ENCODE peak calls at places on chromosomes 3 and 15, in four cellular contexts. One of them, this sample, is unnamed.

GRCh38 chr3:47260605-47261004 is 22.0 kb downstream of the KIF9 start:
- DNase-seq in IMR-90: no peak
- DNase-seq in adrenal gland: no peak
- DNase-seq in HepG2: no peak
- DNase-seq in this sample: no peak

GRCh38 chr3:45027406-45027805 is 1.3 kb downstream of the CLEC3B start:
- DNase-seq in IMR-90: no peak
- DNase-seq in adrenal gland: no peak
- DNase-seq in HepG2: no peak
- DNase-seq in this sample: no peak

GRCh38 chr15:31485431-31485830 is 158.8 kb downstream of the KLF13 start:
- DNase-seq in IMR-90: no peak
- DNase-seq in adrenal gland: no peak
- DNase-seq in HepG2: no peak
- DNase-seq in this sample: peak; percentile 30

GRCh38 chr3:43865376-43865775 is 174.6 kb downstream of the ABHD5 start:
- DNase-seq in IMR-90: no peak
- DNase-seq in adrenal gland: no peak
- DNase-seq in HepG2: no peak
- DNase-seq in this sample: no peak

GRCh38 chr3:173556546-173556945 is 159.0 kb downstream of the NLGN1 start:
- DNase-seq in IMR-90: no peak
- DNase-seq in adrenal gland: no peak
- DNase-seq in HepG2: no peak
- DNase-seq in this sample: no peak

GRCh38 chr3:129943020-129943419 is 31.5 kb upstream of the TRH start:
- DNase-seq in IMR-90: no peak
- DNase-seq in adrenal gland: no peak
- DNase-seq in HepG2: no peak
- DNase-seq in this sample: no peak

GRCh38 chr3:41836360-41837134 is 125.4 kb downstream of the ULK4 start:
- DNase-seq in IMR-90: peak; percentile 26
- DNase-seq in adrenal gland: no peak
- DNase-seq in HepG2: no peak
- DNase-seq in this sample: no peak

GRCh38 chr3:120153294-120153693 is 59.0 kb upstream of the GSK3B start:
- DNase-seq in IMR-90: peak; percentile 86
- DNase-seq in adrenal gland: no peak
- DNase-seq in HepG2: no peak
- DNase-seq in this sample: peak; percentile 59

GRCh38 chr15:66964111-66964738 is 101.2 kb upstream of the SMAD3 start:
- DNase-seq in IMR-90: no peak
- DNase-seq in adrenal gland: no peak
- DNase-seq in HepG2: no peak
- DNase-seq in this sample: no peak

GRCh38 chr3:90015688-90016356 is 908.4 kb downstream of the EPHA3 start:
- DNase-seq in IMR-90: peak; percentile 36
- DNase-seq in adrenal gland: no peak
- DNase-seq in HepG2: no peak
- DNase-seq in this sample: peak; percentile 50

GRCh38 chr15:78049691-78050440 is 27.6 kb downstream of the TBC1D2B start:
- DNase-seq in IMR-90: peak; percentile 91
- DNase-seq in adrenal gland: no peak
- DNase-seq in HepG2: no peak
- DNase-seq in this sample: peak; percentile 43

GRCh38 chr3:123385072-123385471 is 63.8 kb downstream of the ADCY5 start:
- DNase-seq in IMR-90: peak; percentile 37
- DNase-seq in adrenal gland: no peak
- DNase-seq in HepG2: no peak
- DNase-seq in this sample: peak; percentile 94

GRCh38 chr15:63920504-63921178 is 86.9 kb upstream of the HERC1 start:
- DNase-seq in IMR-90: no peak
- DNase-seq in adrenal gland: no peak
- DNase-seq in HepG2: no peak
- DNase-seq in this sample: no peak

GRCh38 chr3:18443670-18444596 is 18.8 kb upstream of the SATB1 start:
- DNase-seq in IMR-90: no peak
- DNase-seq in adrenal gland: no peak
- DNase-seq in HepG2: no peak
- DNase-seq in this sample: no peak

GRCh38 chr15:61141497-61142125 is 87.5 kb downstream of the RORA start:
- DNase-seq in IMR-90: no peak
- DNase-seq in adrenal gland: no peak
- DNase-seq in HepG2: no peak
- DNase-seq in this sample: no peak

GRCh38 chr3:141091416-141091815 is 40.3 kb downstream of the SPSB4 start:
- DNase-seq in IMR-90: no peak
- DNase-seq in adrenal gland: no peak
- DNase-seq in HepG2: no peak
- DNase-seq in this sample: no peak

GRCh38 chr3:37466660-37467359 is 292.4 kb upstream of the LRRFIP2 start:
- DNase-seq in IMR-90: no peak
- DNase-seq in adrenal gland: peak; percentile 72
- DNase-seq in HepG2: no peak
- DNase-seq in this sample: no peak

GRCh38 chr15:70792171-70792573 is 28.8 kb upstream of the UACA start:
- DNase-seq in IMR-90: peak; percentile 87
- DNase-seq in adrenal gland: no peak
- DNase-seq in HepG2: no peak
- DNase-seq in this sample: peak; percentile 72

GRCh38 chr3:45631486-45631885 is 36.9 kb downstream of the LIMD1 start:
- DNase-seq in IMR-90: no peak
- DNase-seq in adrenal gland: no peak
- DNase-seq in HepG2: no peak
- DNase-seq in this sample: no peak

GRCh38 chr15:40618906-40619305 is 24.9 kb downstream of the KNL1 start:
- DNase-seq in IMR-90: peak; percentile 8
- DNase-seq in adrenal gland: no peak
- DNase-seq in HepG2: no peak
- DNase-seq in this sample: no peak

GRCh38 chr3:60839242-60839641 is 412.0 kb downstream of the FHIT start:
- DNase-seq in IMR-90: no peak
- DNase-seq in adrenal gland: no peak
- DNase-seq in HepG2: no peak
- DNase-seq in this sample: no peak

GRCh38 chr15:77393471-77393840 is 26.4 kb downstream of the PEAK1 start:
- DNase-seq in IMR-90: peak; percentile 60
- DNase-seq in adrenal gland: no peak
- DNase-seq in HepG2: no peak
- DNase-seq in this sample: no peak

GRCh38 chr15:40776537-40777141 is 6.9 kb downstream of the C15orf62 start:
- DNase-seq in IMR-90: peak; percentile 41
- DNase-seq in adrenal gland: peak; percentile 56
- DNase-seq in HepG2: no peak
- DNase-seq in this sample: no peak

GRCh38 chr3:69330891-69331400 is 54.9 kb downstream of the FRMD4B start:
- DNase-seq in IMR-90: no peak
- DNase-seq in adrenal gland: no peak
- DNase-seq in HepG2: no peak
- DNase-seq in this sample: no peak

GRCh38 chr15:31843426-31844055 is 186.8 kb upstream of the CHRNA7 start:
- DNase-seq in IMR-90: no peak
- DNase-seq in adrenal gland: no peak
- DNase-seq in HepG2: no peak
- DNase-seq in this sample: no peak

GRCh38 chr3:178795349-178795748 is 259.1 kb downstream of the KCNMB2 start:
- DNase-seq in IMR-90: no peak
- DNase-seq in adrenal gland: no peak
- DNase-seq in HepG2: no peak
- DNase-seq in this sample: no peak

GRCh38 chr15:71780349-71780976 is 29.9 kb upstream of the NR2E3 start:
- DNase-seq in IMR-90: peak; percentile 66
- DNase-seq in adrenal gland: peak; percentile 31
- DNase-seq in HepG2: peak; percentile 45
- DNase-seq in this sample: peak; percentile 77

GRCh38 chr15:87730706-87731105 is 525.8 kb downstream of the NTRK3 start:
- DNase-seq in IMR-90: no peak
- DNase-seq in adrenal gland: no peak
- DNase-seq in HepG2: no peak
- DNase-seq in this sample: no peak

GRCh38 chr15:36392666-36393266 is 186.7 kb upstream of the CDIN1 start:
- DNase-seq in IMR-90: no peak
- DNase-seq in adrenal gland: no peak
- DNase-seq in HepG2: no peak
- DNase-seq in this sample: no peak
- H3K27ac ChIP-seq in IMR-90: no peak overlapping the region
- H3K27ac ChIP-seq in adrenal gland: no peak overlapping the region
- H3K27ac ChIP-seq in HepG2: no peak overlapping the region
- H3K27ac ChIP-seq in this sample: no peak overlapping the region

DNA sequence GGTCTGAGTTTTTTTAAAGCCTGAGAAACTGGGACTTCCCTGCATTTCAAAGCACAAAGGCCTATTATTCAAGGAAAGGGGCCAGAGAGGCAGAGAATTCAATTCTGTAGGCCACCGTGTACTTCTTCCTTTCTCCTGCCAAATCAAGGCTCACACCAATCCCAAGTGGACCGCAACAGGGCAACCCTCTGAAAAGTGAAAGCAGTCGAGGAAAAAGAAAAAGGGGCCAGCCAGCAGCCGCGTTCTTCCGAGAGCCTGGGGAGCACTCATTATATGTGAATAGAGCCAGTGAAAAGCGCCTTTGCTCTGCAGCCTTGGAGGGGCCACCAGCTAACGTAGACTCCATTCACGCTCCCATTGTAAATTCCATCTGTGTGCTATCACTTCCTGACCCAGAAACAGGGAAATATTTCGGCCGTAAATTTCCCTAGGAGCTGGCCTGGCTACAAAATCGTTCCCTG is 45.9 kb upstream of the THUMPD3 start:
- DNase-seq in IMR-90: peak; percentile 56
- DNase-seq in adrenal gland: peak; percentile 44
- DNase-seq in HepG2: no peak
- DNase-seq in this sample: peak; percentile 61
- H3K4me3 ChIP-seq in IMR-90: peak overlapping the region; percentile 15
- H3K4me3 ChIP-seq in adrenal gland: no peak overlapping the region
- H3K4me3 ChIP-seq in HepG2: no peak overlapping the region
- H3K4me3 ChIP-seq in this sample: peak overlapping the region; percentile 10

GRCh38 chr15:65339436-65339835 is 35.0 kb downstream of the RNU5B-1 start:
- DNase-seq in IMR-90: no peak
- DNase-seq in adrenal gland: no peak
- DNase-seq in HepG2: no peak
- DNase-seq in this sample: no peak
- H3K27me3 ChIP-seq in IMR-90: peaks cover 76% of the 10 kb centered on the region
- H3K27me3 ChIP-seq in adrenal gland: no peaks in the 10 kb centered on the region
- H3K27me3 ChIP-seq in HepG2: no peaks in the 10 kb centered on the region
- H3K27me3 ChIP-seq in this sample: peaks cover 12% of the 10 kb centered on the region

DNA sequence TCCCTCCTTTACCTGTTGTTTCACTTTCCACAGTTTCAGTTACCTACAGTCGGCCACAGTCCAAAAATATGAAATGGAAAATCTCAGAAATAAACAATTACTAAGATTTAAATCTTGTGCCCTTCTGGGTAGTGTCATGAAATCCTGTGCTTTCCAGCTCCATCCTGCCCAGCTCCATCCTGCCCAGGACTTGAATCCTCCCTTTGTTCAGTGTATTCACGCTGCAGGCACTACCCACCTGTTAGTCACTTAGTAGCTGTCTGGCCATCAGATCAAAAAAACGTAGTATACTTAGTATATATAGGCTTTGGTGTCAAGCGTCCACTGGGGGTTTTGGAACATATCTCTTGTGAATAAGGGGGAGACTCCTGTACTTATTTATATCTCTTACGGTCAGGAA is 329.0 kb upstream of the SEMA6D start:
- DNase-seq in IMR-90: no peak
- DNase-seq in adrenal gland: no peak
- DNase-seq in HepG2: no peak
- DNase-seq in this sample: no peak
- H3K27ac ChIP-seq in IMR-90: no peak overlapping the region
- H3K27ac ChIP-seq in adrenal gland: no peak overlapping the region
- H3K27ac ChIP-seq in HepG2: no peak overlapping the region
- H3K27ac ChIP-seq in this sample: no peak overlapping the region

DNA sequence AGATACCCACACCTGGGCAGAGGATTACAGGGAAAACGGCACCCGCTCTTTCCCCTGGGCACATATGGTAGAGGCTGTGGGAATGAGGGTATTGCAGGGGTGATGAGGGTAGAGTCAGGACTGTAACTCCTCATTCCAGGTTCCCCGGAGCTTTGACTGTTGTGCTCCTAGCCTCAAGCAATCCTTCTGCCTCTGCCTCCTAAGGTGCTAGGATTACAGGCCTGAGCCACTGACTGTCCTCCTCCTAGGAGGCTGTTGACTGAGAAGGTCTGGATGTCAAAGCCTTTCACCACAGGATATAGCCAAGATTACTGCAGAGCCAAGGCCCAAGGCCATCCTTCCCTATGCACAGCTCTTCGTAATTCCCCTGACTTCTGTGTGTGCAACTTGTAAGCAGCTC is 1.1 kb upstream of the MPI start:
- DNase-seq in IMR-90: no peak
- DNase-seq in adrenal gland: no peak
- DNase-seq in HepG2: no peak
- DNase-seq in this sample: no peak
- H3K4me3 ChIP-seq in IMR-90: no peak overlapping the region
- H3K4me3 ChIP-seq in adrenal gland: no peak overlapping the region
- H3K4me3 ChIP-seq in HepG2: no peak overlapping the region
- H3K4me3 ChIP-seq in this sample: no peak overlapping the region

DNA sequence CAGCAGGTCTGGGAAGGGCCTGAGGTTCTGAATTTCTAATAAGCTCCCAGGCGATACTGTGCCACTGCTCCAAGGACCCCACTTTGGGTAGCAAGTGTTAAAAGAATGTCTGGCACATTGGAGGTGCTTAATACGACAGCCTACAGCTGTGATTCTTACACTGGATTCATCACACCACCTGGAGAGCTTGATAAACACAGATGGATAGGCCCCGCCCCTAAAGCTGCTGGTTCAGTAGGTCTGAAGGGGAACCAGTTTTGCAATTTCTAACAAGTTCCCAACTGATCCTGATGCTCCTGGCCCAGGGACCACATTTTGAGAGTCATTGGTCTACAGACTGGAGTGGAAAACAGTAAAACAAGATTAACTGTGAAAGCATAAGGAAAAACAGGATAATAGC is 124.8 kb upstream of the ST8SIA2 start:
- DNase-seq in IMR-90: no peak
- DNase-seq in adrenal gland: no peak
- DNase-seq in HepG2: no peak
- DNase-seq in this sample: no peak
- H3K27me3 ChIP-seq in IMR-90: no peaks in the 10 kb centered on the region
- H3K27me3 ChIP-seq in adrenal gland: peaks cover 6% of the 10 kb centered on the region
- H3K27me3 ChIP-seq in HepG2: no peaks in the 10 kb centered on the region
- H3K27me3 ChIP-seq in this sample: no peaks in the 10 kb centered on the region

DNA sequence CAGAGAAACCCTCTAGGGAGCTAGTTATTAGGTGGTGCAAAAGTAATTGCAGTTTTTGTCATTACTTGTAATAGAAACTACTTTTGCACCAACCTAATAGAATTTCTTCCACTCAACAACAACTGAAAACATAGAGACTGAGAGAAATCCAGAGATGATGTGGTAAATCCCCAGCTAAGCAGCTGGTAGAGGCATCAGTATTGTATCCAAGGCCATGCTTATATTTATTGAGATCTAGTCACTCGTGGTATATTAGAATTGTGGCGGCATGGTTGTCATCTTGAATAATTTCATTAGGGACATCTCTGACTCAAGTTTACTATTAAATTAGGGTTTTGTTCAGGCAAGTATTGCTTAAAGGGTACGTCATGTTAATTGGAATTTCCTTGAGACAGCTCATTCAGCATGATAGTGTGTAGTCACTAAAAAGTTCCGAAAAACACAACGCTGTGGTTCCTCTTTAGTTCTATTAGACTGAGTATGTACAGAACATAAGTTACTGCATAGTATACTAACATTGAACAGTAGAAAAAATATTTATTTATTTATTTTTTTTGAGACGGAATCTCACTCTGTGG is 35.3 kb downstream of the PAK2 start:
- DNase-seq in IMR-90: peak; percentile 21
- DNase-seq in adrenal gland: no peak
- DNase-seq in HepG2: no peak
- DNase-seq in this sample: no peak
- H3K27ac ChIP-seq in IMR-90: no peak overlapping the region
- H3K27ac ChIP-seq in adrenal gland: peak overlapping the region; percentile 63
- H3K27ac ChIP-seq in HepG2: peak overlapping the region; percentile 39
- H3K27ac ChIP-seq in this sample: no peak overlapping the region

This sample was measured in SJSA1.